ENCODE peak calls at places on chromosomes 4 and X, in six cellular contexts. One of them, this sample, is unnamed. For H3K4me1, the result is how much of the 10 kb centered on the place peaks cover.

GRCh38 chrX:110087485-110088356 is 84.8 kb downstream of the TMEM164 start:
- DNase-seq in H9: no peak
- DNase-seq in IMR-90: peak
- DNase-seq in H1: no peak
- DNase-seq in neuronal stem cell: no peak
- DNase-seq in mesenchymal stem cell: peak
- DNase-seq in this sample: peak

GRCh38 chr4:6331018-6331417 is 61.4 kb downstream of the WFS1 start:
- DNase-seq in H9: peak
- DNase-seq in IMR-90: peak
- DNase-seq in H1: no peak
- DNase-seq in neuronal stem cell: no peak
- DNase-seq in mesenchymal stem cell: peak
- DNase-seq in this sample: peak

GRCh38 chr4:76704133-76704881 is 193.6 kb downstream of the SOWAHB start:
- DNase-seq in H9: no peak
- DNase-seq in IMR-90: peak
- DNase-seq in H1: no peak
- DNase-seq in neuronal stem cell: no peak
- DNase-seq in mesenchymal stem cell: peak
- DNase-seq in this sample: no peak

GRCh38 chr4:120692964-120693363 is 229.6 kb downstream of the PRDM5 start:
- DNase-seq in H9: no peak
- DNase-seq in IMR-90: peak
- DNase-seq in H1: no peak
- DNase-seq in neuronal stem cell: no peak
- DNase-seq in mesenchymal stem cell: peak
- DNase-seq in this sample: peak

GRCh38 chrX:32937043-32937442 is 274.3 kb downstream of the DMD start:
- DNase-seq in H9: no peak
- DNase-seq in IMR-90: no peak
- DNase-seq in H1: no peak
- DNase-seq in neuronal stem cell: no peak
- DNase-seq in mesenchymal stem cell: no peak
- DNase-seq in this sample: no peak

GRCh38 chrX:71532078-71532752 is 689 bp upstream of the OGT start:
- DNase-seq in H9: no peak
- DNase-seq in IMR-90: peak
- DNase-seq in H1: no peak
- DNase-seq in neuronal stem cell: no peak
- DNase-seq in mesenchymal stem cell: peak
- DNase-seq in this sample: peak

GRCh38 chr4:177511611-177512010 is 69.4 kb upstream of the AGA start:
- DNase-seq in H9: no peak
- DNase-seq in IMR-90: no peak
- DNase-seq in H1: no peak
- DNase-seq in neuronal stem cell: no peak
- DNase-seq in mesenchymal stem cell: no peak
- DNase-seq in this sample: peak

GRCh38 chrX:3548743-3549441 is 164.6 kb downstream of the PRKX start:
- DNase-seq in H9: no peak
- DNase-seq in IMR-90: peak
- DNase-seq in H1: no peak
- DNase-seq in neuronal stem cell: peak
- DNase-seq in mesenchymal stem cell: peak
- DNase-seq in this sample: no peak

GRCh38 chr4:86331362-86331761 is 28.5 kb downstream of the MAPK10 start:
- DNase-seq in H9: no peak
- DNase-seq in IMR-90: no peak
- DNase-seq in H1: no peak
- DNase-seq in neuronal stem cell: no peak
- DNase-seq in mesenchymal stem cell: no peak
- DNase-seq in this sample: no peak

GRCh38 chr4:78775278-78776030 is 696 bp upstream of the BMP2K start:
- DNase-seq in H9: peak
- DNase-seq in IMR-90: peak
- DNase-seq in H1: peak
- DNase-seq in neuronal stem cell: peak
- DNase-seq in mesenchymal stem cell: peak
- DNase-seq in this sample: peak

GRCh38 chr4:78776729-78777555 is 792 bp downstream of the BMP2K start:
- DNase-seq in H9: peak
- DNase-seq in IMR-90: peak
- DNase-seq in H1: peak
- DNase-seq in neuronal stem cell: peak
- DNase-seq in mesenchymal stem cell: peak
- DNase-seq in this sample: peak

GRCh38 chr4:78777556-78777900 is 1.4 kb downstream of the BMP2K start:
- DNase-seq in H9: no peak
- DNase-seq in IMR-90: no peak
- DNase-seq in H1: no peak
- DNase-seq in neuronal stem cell: no peak
- DNase-seq in mesenchymal stem cell: no peak
- DNase-seq in this sample: no peak

GRCh38 chr4:78774395-78774794 is 1.8 kb upstream of the BMP2K start:
- DNase-seq in H9: no peak
- DNase-seq in IMR-90: peak
- DNase-seq in H1: no peak
- DNase-seq in neuronal stem cell: no peak
- DNase-seq in mesenchymal stem cell: no peak
- DNase-seq in this sample: no peak

GRCh38 chr4:78776031-78776728 is at the start of gene BMP2K:
- DNase-seq in H9: peak
- DNase-seq in IMR-90: peak
- DNase-seq in H1: peak
- DNase-seq in neuronal stem cell: peak
- DNase-seq in mesenchymal stem cell: peak
- DNase-seq in this sample: peak
- H2BK120ac ChIP-seq in H9: no peak
- H2BK120ac ChIP-seq in IMR-90: peak
- H2BK120ac ChIP-seq in H1: no peak
- H2BK120ac ChIP-seq in neuronal stem cell: no peak
- H2BK120ac ChIP-seq in mesenchymal stem cell: peak
- H2BK120ac ChIP-seq in this sample: peak

GRCh38 chr4:118173126-118173525 is 138.8 kb downstream of the NDST3 start:
- DNase-seq in H9: no peak
- DNase-seq in IMR-90: peak
- DNase-seq in H1: no peak
- DNase-seq in neuronal stem cell: no peak
- DNase-seq in mesenchymal stem cell: peak
- DNase-seq in this sample: no peak

GRCh38 chr4:118177121-118177520 is 142.8 kb downstream of the NDST3 start:
- DNase-seq in H9: no peak
- DNase-seq in IMR-90: peak
- DNase-seq in H1: no peak
- DNase-seq in neuronal stem cell: no peak
- DNase-seq in mesenchymal stem cell: no peak
- DNase-seq in this sample: no peak

GRCh38 chr4:118175506-118175905 is 141.2 kb downstream of the NDST3 start:
- DNase-seq in H9: no peak
- DNase-seq in IMR-90: no peak
- DNase-seq in H1: no peak
- DNase-seq in neuronal stem cell: no peak
- DNase-seq in mesenchymal stem cell: no peak
- DNase-seq in this sample: no peak

GRCh38 chr4:118171381-118171780 is 137.1 kb downstream of the NDST3 start:
- DNase-seq in H9: no peak
- DNase-seq in IMR-90: peak
- DNase-seq in H1: no peak
- DNase-seq in neuronal stem cell: no peak
- DNase-seq in mesenchymal stem cell: peak
- DNase-seq in this sample: no peak

GRCh38 chr4:118173956-118174355 is 139.7 kb downstream of the NDST3 start:
- DNase-seq in H9: no peak
- DNase-seq in IMR-90: peak
- DNase-seq in H1: no peak
- DNase-seq in neuronal stem cell: no peak
- DNase-seq in mesenchymal stem cell: peak
- DNase-seq in this sample: no peak
- H3K4me1 ChIP-seq in H9: under half
- H3K4me1 ChIP-seq in IMR-90: under half
- H3K4me1 ChIP-seq in H1: under half
- H3K4me1 ChIP-seq in neuronal stem cell: under half
- H3K4me1 ChIP-seq in mesenchymal stem cell: under half
- H3K4me1 ChIP-seq in this sample: under half

GRCh38 chr4:146486565-146486964 is 35.2 kb downstream of the SLC10A7 start:
- DNase-seq in H9: no peak
- DNase-seq in IMR-90: no peak
- DNase-seq in H1: no peak
- DNase-seq in neuronal stem cell: no peak
- DNase-seq in mesenchymal stem cell: no peak
- DNase-seq in this sample: no peak
- H4K91ac ChIP-seq in H9: no peak
- H4K91ac ChIP-seq in IMR-90: no peak
- H4K91ac ChIP-seq in H1: no peak
- H4K91ac ChIP-seq in neuronal stem cell: no peak
- H4K91ac ChIP-seq in mesenchymal stem cell: no peak
- H4K91ac ChIP-seq in this sample: no peak

DNA sequence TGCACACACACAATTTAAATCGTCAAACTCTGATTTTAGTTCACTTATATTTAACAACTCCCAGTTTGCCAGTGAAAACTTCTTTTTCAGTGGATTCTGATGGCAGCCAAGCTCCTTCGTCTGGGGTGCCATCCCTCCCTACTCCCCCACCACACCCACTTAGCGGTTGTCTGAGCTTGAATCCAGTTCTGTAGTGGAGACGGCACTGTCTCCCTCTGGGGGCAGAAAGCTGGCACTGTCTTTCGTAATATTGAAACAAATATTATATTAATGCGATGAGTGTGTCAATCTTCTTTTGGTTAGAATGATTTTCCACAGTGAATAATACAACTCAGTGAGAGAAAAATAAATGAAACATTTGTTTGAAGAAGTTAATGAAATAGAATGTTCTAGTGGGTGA is 5.4 kb downstream of the MEPE start:
- DNase-seq in H9: no peak
- DNase-seq in IMR-90: no peak
- DNase-seq in H1: no peak
- DNase-seq in neuronal stem cell: no peak
- DNase-seq in mesenchymal stem cell: no peak
- DNase-seq in this sample: no peak
- H2BK120ac ChIP-seq in H9: no peak
- H2BK120ac ChIP-seq in IMR-90: no peak
- H2BK120ac ChIP-seq in H1: no peak
- H2BK120ac ChIP-seq in neuronal stem cell: no peak
- H2BK120ac ChIP-seq in mesenchymal stem cell: no peak
- H2BK120ac ChIP-seq in this sample: no peak

GRCh38 chr4:155703486-155704227 is 37.0 kb downstream of the GUCY1A1 start:
- DNase-seq in H9: no peak
- DNase-seq in IMR-90: peak
- DNase-seq in H1: no peak
- DNase-seq in neuronal stem cell: no peak
- DNase-seq in mesenchymal stem cell: no peak
- DNase-seq in this sample: no peak
- H3K4me1 ChIP-seq in H9: under half
- H3K4me1 ChIP-seq in IMR-90: under half
- H3K4me1 ChIP-seq in H1: under half
- H3K4me1 ChIP-seq in neuronal stem cell: under half
- H3K4me1 ChIP-seq in mesenchymal stem cell: under half
- H3K4me1 ChIP-seq in this sample: under half

DNA sequence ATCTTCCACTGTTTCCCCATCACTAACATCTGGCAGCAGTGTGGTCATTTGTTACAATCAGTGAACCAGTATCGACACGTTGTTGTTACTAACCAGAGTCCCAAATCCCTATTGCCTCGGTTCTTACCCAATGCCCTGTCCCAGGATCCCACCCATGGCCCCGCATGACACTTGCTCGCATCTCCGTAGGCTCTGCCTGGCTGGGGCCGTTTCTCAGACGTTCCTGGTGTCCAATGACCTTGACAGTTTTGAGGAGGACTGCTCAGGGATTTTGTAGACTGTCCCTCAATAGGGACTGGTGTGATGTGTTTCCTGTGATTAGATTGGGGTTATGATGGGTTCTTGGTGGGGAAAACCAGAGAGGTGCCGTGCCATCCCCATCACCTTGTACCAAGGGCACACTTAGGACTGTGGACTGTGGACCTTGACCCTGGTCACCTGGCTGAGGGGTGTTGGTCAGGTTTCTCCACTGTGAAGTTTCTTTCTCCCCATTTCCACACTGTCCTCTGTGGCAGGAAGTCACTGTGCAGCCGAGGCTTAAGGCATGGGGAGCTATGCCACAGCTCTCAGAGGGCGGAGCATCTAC is 108.4 kb downstream of the ADRA2C start:
- DNase-seq in H9: no peak
- DNase-seq in IMR-90: no peak
- DNase-seq in H1: no peak
- DNase-seq in neuronal stem cell: no peak
- DNase-seq in mesenchymal stem cell: no peak
- DNase-seq in this sample: no peak
- H4K91ac ChIP-seq in H9: no peak
- H4K91ac ChIP-seq in IMR-90: no peak
- H4K91ac ChIP-seq in H1: no peak
- H4K91ac ChIP-seq in neuronal stem cell: no peak
- H4K91ac ChIP-seq in mesenchymal stem cell: no peak
- H4K91ac ChIP-seq in this sample: no peak

GRCh38 chr4:139774759-139775487 is 109.3 kb downstream of the MGST2 start:
- DNase-seq in H9: no peak
- DNase-seq in IMR-90: no peak
- DNase-seq in H1: no peak
- DNase-seq in neuronal stem cell: no peak
- DNase-seq in mesenchymal stem cell: no peak
- DNase-seq in this sample: no peak
- H2BK120ac ChIP-seq in H9: no peak
- H2BK120ac ChIP-seq in IMR-90: no peak
- H2BK120ac ChIP-seq in H1: no peak
- H2BK120ac ChIP-seq in neuronal stem cell: no peak
- H2BK120ac ChIP-seq in mesenchymal stem cell: no peak
- H2BK120ac ChIP-seq in this sample: no peak

DNA sequence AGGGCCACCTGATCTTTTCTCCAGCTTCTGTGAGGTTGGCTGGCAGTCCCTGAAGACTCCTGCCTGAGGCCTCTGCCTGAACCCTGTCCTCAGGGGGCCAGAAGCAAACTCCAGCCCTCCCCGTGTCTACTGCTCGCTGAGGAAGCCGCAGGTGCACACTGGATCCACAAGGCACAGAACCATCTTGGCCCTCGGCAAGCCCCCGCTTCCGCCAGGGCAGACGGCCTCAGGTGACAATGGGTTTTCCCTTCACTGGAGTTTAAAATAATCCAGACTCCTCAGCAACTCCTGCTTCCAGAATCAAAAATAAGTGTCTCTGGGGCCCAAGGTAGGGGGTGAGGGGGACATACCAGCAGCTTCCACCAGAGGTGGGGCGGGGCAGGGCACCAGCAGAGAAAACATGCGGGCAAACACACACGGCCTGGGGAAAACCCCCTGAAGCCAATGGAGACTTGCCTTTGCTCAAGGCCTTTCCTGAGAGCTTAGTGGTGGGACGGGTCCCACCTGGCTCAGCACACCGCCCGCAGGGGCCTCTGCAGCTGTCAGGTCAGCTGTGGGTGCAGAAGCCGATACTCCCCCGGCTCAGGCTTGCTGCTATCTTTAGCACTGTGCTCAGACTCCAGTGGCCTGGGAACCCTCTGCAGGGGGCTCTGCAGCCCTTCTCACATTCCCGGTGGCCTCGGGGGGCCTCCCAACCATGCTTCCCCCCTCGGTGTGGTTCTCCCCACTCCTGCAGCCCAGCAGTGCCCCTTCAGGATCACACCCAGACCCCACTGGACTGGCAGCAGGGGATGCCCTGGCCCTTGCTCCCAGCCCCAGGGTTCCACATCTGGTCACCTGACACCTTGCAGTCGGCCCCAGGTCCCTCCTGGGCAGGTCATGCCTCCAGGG is 1.9 kb downstream of the MYL5 start:
- DNase-seq in H9: peak
- DNase-seq in IMR-90: no peak
- DNase-seq in H1: no peak
- DNase-seq in neuronal stem cell: no peak
- DNase-seq in mesenchymal stem cell: no peak
- DNase-seq in this sample: peak
- H3K4me1 ChIP-seq in H9: under half
- H3K4me1 ChIP-seq in IMR-90: under half
- H3K4me1 ChIP-seq in H1: under half
- H3K4me1 ChIP-seq in neuronal stem cell: under half
- H3K4me1 ChIP-seq in mesenchymal stem cell: under half
- H3K4me1 ChIP-seq in this sample: under half